ENCODE peak calls at places on chromosomes 5 and 9, in nine cellular contexts. W, D, R, S, Z, O, H, I and M are unnamed samples.
A peak's percentile ranks its signal among the peaks of the same experiment; 100 is the strongest.

GRCh38 chr9:84974790-84975189 is 305.3 kb downstream of the NTRK2 start:
- DNase-seq in W (no peak), Z (no peak), I (peak; percentile 72), D (no peak), R (no peak), S (no peak), O (no peak), H (no peak), M (no peak)

GRCh38 chr9:87878930-87879603 is 3.6 kb upstream of the SPATA31E1 start:
- DNase-seq in H (no peak), W (no peak), I (no peak), O (no peak), Z (no peak), D (peak; percentile 74), R (no peak), S (peak; percentile 78), M (no peak)

GRCh38 chr9:101739311-101739710 is 864 bp upstream of the GRIN3A start:
- DNase-seq in W (no peak), Z (no peak), I (no peak), R (no peak), D (no peak), O (no peak), S (no peak), H (no peak), M (no peak)

GRCh38 chr9:33719581-33720374 is 75.6 kb upstream of the PRSS3 start:
- DNase-seq in D (no peak), O (no peak), W (no peak), Z (peak; percentile 46), R (peak; percentile 18), H (no peak), I (no peak), S (no peak), M (no peak)

GRCh38 chr9:83274787-83275186 is 211.8 kb upstream of the RASEF start:
- DNase-seq in S (no peak), O (no peak), Z (no peak), H (no peak), I (no peak), R (no peak), D (no peak), W (no peak), M (no peak)

GRCh38 chr5:42951847-42952411 is 88.2 kb downstream of the ANXA2R start:
- DNase-seq in R (peak; percentile 48), D (peak; percentile 55), O (peak; percentile 30), Z (no peak), I (peak; percentile 26), W (no peak), H (peak; percentile 30), S (peak; percentile 44), M (no peak)

GRCh38 chr9:99825158-99826046 is 3.7 kb downstream of the NR4A3 start:
- DNase-seq in I (no peak), O (no peak), H (no peak), R (no peak), D (no peak), Z (no peak), S (no peak), W (no peak), M (no peak)

GRCh38 chr5:61817472-61818326 is 485.6 kb downstream of the ZSWIM6 start:
- DNase-seq in H (no peak), I (peak; percentile 81), W (no peak), R (no peak), D (peak; percentile 66), S (peak; percentile 54), Z (no peak), O (no peak), M (peak; percentile 14)

GRCh38 chr9:4366649-4367330 is 66.9 kb upstream of the GLIS3 start:
- DNase-seq in D (peak; percentile 71), H (no peak), S (peak; percentile 65), R (no peak), Z (no peak), W (peak; percentile 43), O (no peak), I (peak; percentile 83), M (no peak)